ENCODE peak calls at places on chromosomes 12 and 14, in eight cellular contexts. G, Y, Z, V, C, J, I and N are unnamed samples.

GRCh38 chr12:111406474-111407370 is 999 bp downstream of the SH2B3 start:
- DNase-seq in C (no peak), Y (no peak), I (no peak), J (peak), V (no peak), G (peak), Z (peak), N (no peak)

GRCh38 chr14:35332517-35333346 is 40.5 kb downstream of the PSMA6 start:
- DNase-seq in C (no peak), J (peak), V (peak), I (no peak), G (no peak), Y (peak), Z (peak), N (no peak)

GRCh38 chr12:82708507-82708906 is 21.8 kb downstream of the TMTC2 start:
- DNase-seq in V (no peak), C (no peak), J (no peak), Z (no peak), G (peak), Y (peak), I (no peak), N (no peak)

GRCh38 chr14:24741871-24742270 is 107.9 kb upstream of the GZMB start:
- DNase-seq in G (no peak), V (no peak), C (no peak), Z (no peak), Y (no peak), J (no peak), I (peak), N (no peak)

GRCh38 chr12:4787965-4788364 is 67.8 kb downstream of the GALNT8 start:
- DNase-seq in C (no peak), Y (no peak), V (no peak), Z (no peak), G (no peak), I (no peak), J (no peak), N (no peak)

GRCh38 chr12:58242803-58243628 is 301.6 kb downstream of the ATP23 start:
- DNase-seq in Y (no peak), Z (no peak), J (no peak), V (no peak), I (peak), C (no peak), G (peak), N (no peak)

GRCh38 chr14:81384900-81385299 is 15.2 kb downstream of the STON2 start:
- DNase-seq in C (no peak), J (no peak), Y (no peak), G (peak), V (no peak), Z (no peak), I (peak), N (no peak)

GRCh38 chr12:76688627-76689026 is 75.3 kb upstream of the ZDHHC17 start:
- DNase-seq in I (no peak), C (no peak), G (no peak), Y (no peak), V (peak), J (no peak), Z (no peak), N (no peak)

GRCh38 chr12:122961551-122962329 is 4.5 kb downstream of the ABCB9 start:
- DNase-seq in V (no peak), C (no peak), J (no peak), Y (peak), I (no peak), Z (no peak), G (no peak), N (no peak)

GRCh38 chr12:121009744-121010143 is 6.5 kb downstream of the C12orf43 start:
- DNase-seq in Y (peak), J (no peak), C (no peak), Z (no peak), G (peak), V (peak), I (peak), N (no peak)

GRCh38 chr12:71465794-71466193 is 26.2 kb downstream of the LGR5 start:
- DNase-seq in I (no peak), G (no peak), C (no peak), Z (no peak), V (no peak), Y (no peak), J (no peak), N (no peak)

GRCh38 chr12:54166543-54167499 is 22.0 kb downstream of the SMUG1 start:
- DNase-seq in V (no peak), I (no peak), J (no peak), G (no peak), Z (no peak), Y (no peak), C (no peak), N (no peak)

GRCh38 chr12:6869049-6870021 is 2.0 kb downstream of the TPI1 start:
- DNase-seq in Z (peak), V (peak), J (peak), C (peak), I (peak), Y (peak), G (peak), N (no peak)

GRCh38 chr14:96205059-96205993 is 687 bp downstream of the BDKRB2 start:
- DNase-seq in V (no peak), G (no peak), C (no peak), I (no peak), Z (no peak), J (no peak), Y (no peak), N (no peak)

GRCh38 chr12:56836800-56837663 is 73.9 kb downstream of the HSD17B6 start:
- DNase-seq in G (no peak), J (peak), I (peak), Z (no peak), Y (no peak), V (no peak), C (no peak), N (no peak)

GRCh38 chr14:95156765-95157194 is 549 bp downstream of the DICER1 start:
- DNase-seq in C (peak), Y (peak), V (peak), G (no peak), J (peak), I (no peak), Z (peak), N (no peak)

GRCh38 chr14:21071225-21072041 is 1.3 kb downstream of the ARHGEF40 start:
- DNase-seq in V (peak), G (peak), C (peak), J (peak), I (peak), Z (peak), Y (peak), N (peak)

GRCh38 chr14:95098984-95099599 is 58.2 kb downstream of the DICER1 start:
- DNase-seq in G (peak), Y (peak), J (no peak), I (peak), V (peak), Z (peak), C (peak), N (no peak)

GRCh38 chr12:12456637-12457036 is 99.8 kb downstream of the BORCS5 start:
- DNase-seq in V (no peak), Y (no peak), J (no peak), G (no peak), I (no peak), Z (no peak), C (no peak), N (no peak)

GRCh38 chr14:51962678-51963077 is 26.7 kb upstream of the RTRAF start:
- DNase-seq in J (no peak), G (no peak), Y (no peak), C (no peak), Z (no peak), I (no peak), V (no peak), N (no peak)

GRCh38 chr14:22973217-22974032 is 8.9 kb downstream of the AJUBA start:
- DNase-seq in Z (peak), V (peak), I (peak), J (peak), Y (peak), C (no peak), G (peak), N (peak)

GRCh38 chr12:132335179-132335756 is 5.9 kb upstream of the GALNT9 start:
- DNase-seq in I (no peak), J (no peak), V (no peak), C (no peak), G (no peak), Z (no peak), Y (no peak), N (no peak)

GRCh38 chr12:113222730-113223531 is 1.7 kb downstream of the TPCN1 start:
- DNase-seq in V (peak), I (peak), Y (peak), G (no peak), J (no peak), Z (no peak), C (peak), N (no peak)

GRCh38 chr12:25020621-25021243 is 71.8 kb upstream of the BCAT1 start:
- DNase-seq in G (no peak), I (no peak), J (no peak), C (no peak), Y (no peak), Z (no peak), V (no peak), N (no peak)

GRCh38 chr12:76422154-76422877 is 74.1 kb upstream of the BBS10 start:
- DNase-seq in J (no peak), V (peak), Z (no peak), G (no peak), Y (no peak), I (peak), C (no peak), N (no peak)